ENCODE peak calls at places on chromosomes 5 and 9, in seven cellular contexts. V, Q, T, U, G, H and M are unnamed samples.

GRCh38 chr9:79644601-79645000 is 72.8 kb downstream of the TLE4 start:
- DNase-seq in V (no peak), Q (no peak), T (no peak), U (no peak), G (no peak), H (no peak), M (no peak)

GRCh38 chr9:101707708-101708107 is 30.7 kb downstream of the GRIN3A start:
- DNase-seq in V (no peak), Q (no peak), T (no peak), U (no peak), G (no peak), H (no peak), M (no peak)

GRCh38 chr9:89542461-89543021 is 44.6 kb upstream of the SEMA4D start:
- DNase-seq in V (no peak), Q (no peak), T (no peak), U (no peak), G (no peak), H (no peak), M (no peak)

GRCh38 chr5:90134892-90135291 is 274.7 kb downstream of the CETN3 start:
- DNase-seq in V (no peak), Q (peak; percentile 81), T (no peak), U (no peak), G (no peak), H (no peak), M (no peak)

GRCh38 chr9:16425572-16425971 is 444.9 kb downstream of the BNC2 start:
- DNase-seq in V (no peak), Q (no peak), T (no peak), U (no peak), G (no peak), H (no peak), M (no peak)

GRCh38 chr9:137605146-137606004 is at the start of gene ARRDC1:
- DNase-seq in V (peak; percentile 90), Q (peak; percentile 92), T (peak; percentile 87), U (peak; percentile 94), G (peak; percentile 96), H (peak; percentile 88), M (peak; percentile 100)

GRCh38 chr9:70496244-70496643 is 81.8 kb upstream of the KLF9 start:
- DNase-seq in V (no peak), Q (no peak), T (no peak), U (no peak), G (no peak), H (no peak), M (no peak)

GRCh38 chr5:81854485-81854884 is 103.6 kb upstream of the SSBP2 start:
- DNase-seq in V (no peak), Q (no peak), T (no peak), U (no peak), G (no peak), H (no peak), M (no peak)

GRCh38 chr9:98851730-98852462 is 44.4 kb downstream of the GALNT12 start:
- DNase-seq in V (no peak), Q (no peak), T (no peak), U (no peak), G (no peak), H (no peak), M (no peak)

GRCh38 chr9:129285979-129286772 is 108.1 kb upstream of the IER5L start:
- DNase-seq in V (no peak), Q (no peak), T (no peak), U (no peak), G (no peak), H (no peak), M (no peak)

GRCh38 chr5:179802207-179802883 is 4.3 kb downstream of the MGAT4B start:
- DNase-seq in V (no peak), Q (no peak), T (no peak), U (no peak), G (no peak), H (no peak), M (no peak)
- TF ChIP-seq CTCF in V (no peak), Q (no peak), T (no peak), U (no peak), G (no peak), H (no peak), M (no peak)

GRCh38 chr5:173971681-173972080 is 17.3 kb upstream of the C5orf47 start:
- DNase-seq in V (no peak), Q (no peak), T (no peak), U (no peak), G (no peak), H (no peak), M (peak; percentile 30)

GRCh38 chr5:173973614-173973969 is 15.4 kb upstream of the C5orf47 start:
- DNase-seq in V (no peak), Q (no peak), T (peak; percentile 39), U (no peak), G (peak; percentile 62), H (no peak), M (no peak)

GRCh38 chr5:173969167-173970049 is 19.6 kb upstream of the C5orf47 start:
- DNase-seq in V (no peak), Q (no peak), T (no peak), U (peak; percentile 60), G (no peak), H (no peak), M (peak; percentile 20)

GRCh38 chr5:173972844-173973613 is 15.9 kb upstream of the C5orf47 start:
- DNase-seq in V (peak; percentile 73), Q (peak; percentile 86), T (peak; percentile 89), U (peak; percentile 81), G (peak; percentile 84), H (peak; percentile 61), M (peak; percentile 89)

DNA sequence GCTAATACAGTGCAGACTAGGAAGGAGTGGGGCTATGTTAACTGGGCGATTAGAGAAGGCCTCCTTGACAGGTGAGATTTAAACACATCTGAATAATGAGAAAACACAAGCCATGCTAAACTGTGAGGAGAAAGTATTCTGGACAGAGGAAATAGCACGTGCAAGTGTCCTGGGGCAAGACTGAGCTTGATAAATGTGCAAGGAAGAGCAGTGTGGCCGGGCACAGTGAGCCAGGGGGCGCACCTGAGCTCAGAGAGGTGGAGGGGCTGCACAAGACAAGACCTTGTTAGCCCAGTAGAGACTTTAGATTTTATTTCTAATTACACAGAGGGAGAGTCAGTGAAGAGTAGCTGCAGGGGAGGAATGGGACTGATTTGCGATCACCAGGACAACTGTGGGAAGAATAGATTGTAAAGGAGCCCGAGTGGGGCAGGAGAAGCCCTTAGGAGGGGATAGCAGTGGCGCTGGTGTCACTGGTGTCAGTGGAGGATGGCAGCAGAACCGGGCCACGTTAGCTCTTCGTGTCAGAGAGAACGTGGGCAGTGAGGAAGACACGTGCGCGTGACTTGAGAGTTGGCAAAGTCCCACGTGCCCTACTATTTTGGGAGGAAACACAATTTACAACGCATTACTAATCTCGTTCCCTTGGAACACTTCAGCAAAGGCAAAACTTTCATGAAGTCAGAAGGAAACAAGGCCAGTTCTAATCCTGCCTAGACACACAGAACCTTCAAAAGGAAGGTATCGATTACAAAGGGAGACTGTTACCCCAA is 17.9 kb upstream of the C5orf47 start:
- DNase-seq in V (no peak), Q (no peak), T (no peak), U (no peak), G (no peak), H (no peak), M (peak; percentile 13)
- TF ChIP-seq CTCF in V (peak; percentile 21), Q (no peak), T (no peak), U (no peak), G (peak; percentile 47), H (no peak), M (no peak)

DNA sequence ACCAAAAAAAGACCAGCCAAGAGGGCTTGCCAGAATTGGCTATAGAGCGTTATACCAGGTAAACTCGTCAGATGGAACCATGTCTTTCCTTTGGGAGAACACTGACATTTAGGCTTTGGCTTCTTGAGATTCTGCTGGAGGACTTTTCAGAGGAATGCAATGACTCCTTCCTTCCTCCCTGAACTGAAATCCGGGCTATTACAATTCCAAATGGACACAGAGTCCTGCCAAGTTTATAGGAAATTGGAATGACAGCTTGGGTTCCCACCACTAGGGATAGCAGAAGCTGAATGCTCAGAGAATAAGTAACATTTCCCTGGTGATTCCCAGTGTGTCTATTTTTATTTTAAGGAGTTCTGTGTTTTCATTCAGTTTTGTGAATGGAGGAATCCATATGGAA is 143.0 kb downstream of the FGF1 start:
- DNase-seq in V (no peak), Q (peak; percentile 61), T (no peak), U (no peak), G (no peak), H (no peak), M (no peak)
- TF ChIP-seq CTCF in V (no peak), Q (peak; percentile 42), T (no peak), U (no peak), G (no peak), H (no peak), M (no peak)

GRCh38 chr5:122515709-122516431 is 203.8 kb downstream of the SNCAIP start:
- DNase-seq in V (no peak), Q (no peak), T (peak; percentile 52), U (peak; percentile 64), G (peak; percentile 74), H (no peak), M (peak; percentile 65)
- TF ChIP-seq CTCF in V (peak; percentile 69), Q (peak; percentile 70), T (peak; percentile 72), U (peak; percentile 77), G (peak; percentile 89), H (peak; percentile 59), M (peak; percentile 50)

DNA sequence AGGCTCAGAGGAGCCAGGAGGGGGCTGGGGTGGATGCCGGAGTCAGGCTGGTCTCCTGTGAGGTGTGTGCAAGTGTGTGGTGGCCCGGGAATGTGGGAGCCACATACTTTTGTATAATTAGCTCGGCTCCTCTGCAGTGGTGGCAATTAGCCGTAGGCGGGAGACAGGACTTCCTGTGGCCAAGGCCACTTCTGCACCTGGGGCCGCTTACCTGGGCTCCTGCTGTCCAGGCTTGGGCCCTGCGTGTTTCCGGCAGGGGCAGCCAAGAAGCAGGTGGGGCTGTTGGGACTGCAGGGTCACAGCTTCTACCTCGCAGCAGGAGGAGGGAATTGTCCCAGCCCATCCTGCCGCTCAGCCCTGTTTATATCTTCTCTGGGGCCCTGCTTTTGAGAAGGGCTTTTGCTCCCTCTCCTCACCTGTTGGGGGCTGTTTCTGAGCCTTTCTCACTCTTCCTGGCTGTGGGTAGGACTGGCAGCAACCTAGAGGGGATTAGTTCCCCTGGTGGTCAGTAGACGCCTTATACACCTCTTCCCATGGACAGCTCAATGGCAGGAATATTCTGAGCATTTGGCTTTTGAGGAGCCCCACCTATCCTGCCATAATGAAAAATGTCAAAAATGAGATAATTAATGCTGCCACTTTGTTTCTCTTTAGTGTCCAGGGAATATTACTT is 145.4 kb upstream of the PITX1 start:
- DNase-seq in V (no peak), Q (no peak), T (peak; percentile 28), U (no peak), G (peak; percentile 49), H (no peak), M (no peak)
- TF ChIP-seq CTCF in V (no peak), Q (no peak), T (no peak), U (peak; percentile 34), G (peak; percentile 54), H (no peak), M (no peak)

DNA sequence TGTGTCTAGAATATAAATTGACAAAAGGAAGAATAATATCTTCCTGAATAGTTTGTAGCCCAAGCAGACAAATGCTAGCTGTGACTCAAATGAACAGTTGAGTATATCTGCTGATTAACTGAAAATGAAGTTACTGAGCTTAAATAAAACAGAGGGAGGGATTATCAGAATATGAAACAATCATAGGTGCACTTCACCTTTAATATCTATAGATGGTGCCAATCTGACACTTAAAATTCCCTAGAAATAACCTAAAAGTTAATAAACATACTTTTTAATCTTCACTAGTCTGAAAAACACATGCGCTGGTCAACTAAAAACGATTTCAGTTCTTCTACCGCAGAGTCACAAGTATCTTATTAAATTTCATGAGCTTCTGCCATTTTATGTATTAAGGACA is 280.8 kb upstream of the RASA1 start:
- DNase-seq in V (no peak), Q (no peak), T (no peak), U (no peak), G (no peak), H (no peak), M (no peak)
- TF ChIP-seq CTCF in V (peak; percentile 4), Q (no peak), T (no peak), U (no peak), G (no peak), H (no peak), M (peak; percentile 1)